ENCODE peak calls at places on chromosomes 12 and 14, in four cellular contexts. J is psoas muscle, X is IMR-90, K is uterus. L is an unnamed sample.

GRCh38 chr14:58298477-58298879 is at the start of gene ARID4A:
- DNase-seq in K (peak; percentile 85), X (no peak), J (peak; percentile 83), L (no peak)

GRCh38 chr14:61174395-61175386 is 106.4 kb downstream of the TMEM30B start:
- DNase-seq in K (no peak), J (no peak), X (peak; percentile 82), L (no peak)

GRCh38 chr14:23057757-23058653 is 685 bp upstream of the CDH24 start:
- DNase-seq in K (peak; percentile 89), X (peak; percentile 76), J (peak; percentile 81), L (peak; percentile 88)

GRCh38 chr12:67546718-67547117 is 101.8 kb upstream of the DYRK2 start:
- DNase-seq in X (no peak), J (no peak), K (no peak), L (no peak)

GRCh38 chr14:50533806-50534205 is 1.4 kb upstream of the MAP4K5 start:
- DNase-seq in J (no peak), K (no peak), X (peak; percentile 56), L (no peak)

GRCh38 chr12:69657376-69658137 is 41.5 kb downstream of the BEST3 start:
- DNase-seq in X (peak; percentile 67), J (peak; percentile 63), K (no peak), L (no peak)

GRCh38 chr14:74906923-74907620 is 16.0 kb downstream of the RPS6KL1 start:
- DNase-seq in K (no peak), J (no peak), X (no peak), L (no peak)

GRCh38 chr12:119624971-119625370 is 31.4 kb downstream of the TMEM233 start:
- DNase-seq in X (no peak), J (no peak), K (no peak), L (no peak)

GRCh38 chr12:62724947-62725447 is 210.0 kb downstream of the PPM1H start:
- DNase-seq in X (peak; percentile 96), J (no peak), K (peak; percentile 56), L (no peak)

DNA sequence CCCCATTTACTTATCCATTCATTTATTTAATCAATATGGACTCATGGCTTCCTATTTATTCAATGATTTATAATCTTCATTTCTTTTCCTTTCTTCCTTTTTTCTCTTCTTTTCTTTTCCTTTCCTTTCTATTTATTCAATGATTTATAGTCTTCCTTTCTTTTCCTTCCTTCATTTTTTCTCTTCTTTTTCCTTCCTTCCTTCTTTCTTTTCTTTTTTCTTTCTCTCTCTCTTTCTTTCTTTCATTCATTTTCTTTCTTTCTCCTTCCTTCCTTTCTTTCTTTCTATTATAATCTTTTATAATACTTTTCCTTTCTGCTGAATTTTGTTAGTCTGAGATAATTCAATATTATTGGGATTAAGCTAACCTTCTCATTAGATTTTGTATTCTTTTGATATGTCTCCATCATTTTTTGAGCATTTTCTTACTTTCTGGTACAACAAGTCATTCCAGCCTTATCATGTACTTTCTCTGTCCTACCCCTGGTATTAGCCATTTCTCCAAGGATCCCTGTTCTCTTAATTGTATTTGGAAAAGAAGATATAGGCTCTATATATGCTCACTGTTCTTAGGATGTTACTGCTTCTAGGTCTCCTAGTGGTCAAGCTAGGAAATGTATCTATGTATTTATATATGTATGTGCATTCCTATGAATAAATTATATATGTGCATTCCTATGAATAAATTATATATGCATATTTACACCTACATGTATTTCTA is 12.1 kb downstream of the LACRT start:
- DNase-seq in K (no peak), J (no peak), X (peak; percentile 4), L (no peak)
- TF ChIP-seq CTCF in K (no peak), J (peak; percentile 15), X (peak; percentile 14), L (peak; percentile 40)

GRCh38 chr14:72554994-72555608 is 338.8 kb downstream of the DPF3 start:
- DNase-seq in X (no peak), J (no peak), K (no peak), L (no peak)
- H3K27ac ChIP-seq in X (no peak overlapping the region), J (no peak overlapping the region), K (no peak overlapping the region), L (no peak overlapping the region)

GRCh38 chr14:96264200-96264553 is 8.2 kb downstream of the BDKRB1 start:
- DNase-seq in J (no peak), X (no peak), K (no peak), L (no peak)

GRCh38 chr14:96261772-96262485 is 5.9 kb downstream of the BDKRB1 start:
- DNase-seq in K (no peak), X (peak; percentile 26), J (no peak), L (no peak)

GRCh38 chr14:96264850-96265249 is 8.8 kb downstream of the BDKRB1 start:
- DNase-seq in K (no peak), X (peak; percentile 45), J (no peak), L (no peak)

GRCh38 chr14:96265387-96265786 is 9.4 kb downstream of the BDKRB1 start:
- DNase-seq in J (no peak), X (peak; percentile 19), K (no peak), L (no peak)

GRCh38 chr14:96263347-96264199 is 7.6 kb downstream of the BDKRB1 start:
- DNase-seq in X (peak; percentile 31), J (no peak), K (no peak), L (no peak)
- TF ChIP-seq CTCF in X (no peak), J (no peak), K (no peak), L (no peak)

GRCh38 chr12:118374126-118374725 is 1.5 kb upstream of the TAOK3 start:
- DNase-seq in K (no peak), X (no peak), J (no peak), L (no peak)

GRCh38 chr12:118374909-118375308 is 1.4 kb upstream of the SUDS3 start:
- DNase-seq in X (no peak), K (no peak), J (no peak), L (no peak)

GRCh38 chr12:118373628-118374027 is 921 bp upstream of the TAOK3 start:
- DNase-seq in X (no peak), J (no peak), K (no peak), L (no peak)

GRCh38 chr12:118371354-118372282 is 1.1 kb downstream of the TAOK3 start:
- DNase-seq in X (no peak), K (no peak), J (peak; percentile 34), L (peak; percentile 18)

DNA sequence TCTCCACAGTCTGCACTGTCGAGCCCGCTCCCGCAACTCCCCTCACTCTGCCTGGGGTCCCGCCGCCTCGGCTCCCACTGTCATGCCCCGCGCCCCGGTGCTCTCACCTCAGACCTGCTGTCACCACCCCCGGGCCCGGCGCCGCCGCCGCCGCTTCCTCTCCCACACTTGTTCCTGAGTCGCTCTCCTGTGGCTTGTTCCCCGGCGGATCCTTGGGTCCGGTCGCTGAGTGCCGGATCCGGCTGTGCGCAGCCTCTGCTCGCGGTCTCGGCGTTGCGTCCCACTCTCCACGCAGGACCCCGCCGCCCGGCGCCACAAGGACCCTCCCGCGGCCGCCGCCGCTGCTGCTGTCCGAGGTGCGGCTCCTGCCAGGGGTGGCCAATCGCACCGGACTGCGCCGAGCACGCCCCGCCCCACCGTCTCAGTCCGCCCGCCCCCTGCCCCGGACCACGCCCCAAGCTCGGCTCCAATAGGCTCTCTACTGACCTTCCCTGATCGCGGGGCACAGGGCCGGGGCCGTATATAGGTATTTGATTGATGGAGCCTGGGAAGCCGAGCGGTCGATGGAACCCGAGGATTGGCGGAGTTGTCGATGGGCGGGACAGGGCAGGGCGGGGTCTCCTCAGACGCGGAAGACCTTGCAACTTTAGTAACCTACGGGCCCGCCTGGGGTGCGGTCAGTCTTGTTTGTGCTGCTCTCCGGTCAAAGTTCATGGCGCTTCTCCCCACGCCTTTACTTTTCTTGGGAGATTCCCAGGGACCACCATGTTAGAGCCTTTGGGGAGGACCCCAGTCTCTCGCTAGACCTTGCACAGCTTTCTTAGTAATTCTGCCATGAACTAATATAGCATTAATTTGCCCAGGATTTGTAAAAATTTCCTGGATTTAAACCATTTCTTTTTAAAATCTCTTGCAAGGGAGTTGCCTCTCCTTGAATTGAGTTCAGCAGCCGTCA is at the start of gene TAOK3:
- DNase-seq in J (peak; percentile 98), K (peak; percentile 98), X (peak; percentile 97), L (peak; percentile 98)
- H3K27ac ChIP-seq in J (peak within 1 kb of the TSS; percentile 96), K (peak within 1 kb of the TSS; percentile 94), X (peak within 1 kb of the TSS; percentile 83), L (peak within 1 kb of the TSS; percentile 75)

GRCh38 chr12:93896427-93896826 is 219.3 kb downstream of the CRADD start:
- DNase-seq in X (peak; percentile 15), J (no peak), K (no peak), L (no peak)
- TF ChIP-seq CTCF in X (peak; percentile 16), J (peak; percentile 13), K (no peak), L (no peak)

DNA sequence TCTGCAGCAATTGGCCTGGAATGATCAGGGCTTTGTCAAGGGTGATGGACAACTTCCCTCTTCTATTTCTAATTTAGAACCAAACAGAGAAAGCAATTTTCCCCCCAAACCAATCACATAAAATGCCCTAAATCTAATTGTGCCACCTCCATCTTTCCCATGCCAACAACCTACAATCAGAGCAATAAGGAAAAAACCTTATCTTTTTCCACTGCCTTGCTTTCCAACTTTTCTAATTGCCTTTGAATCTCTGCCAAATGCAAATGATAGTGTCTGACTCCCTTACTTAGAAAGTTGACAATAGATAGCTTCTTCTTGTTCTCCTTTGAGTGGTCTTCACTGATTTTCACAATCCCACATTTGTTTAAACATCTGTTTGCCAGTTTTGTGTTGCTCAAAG is 696.6 kb upstream of the USP15 start:
- DNase-seq in K (no peak), J (no peak), X (no peak), L (no peak)
- H3K27ac ChIP-seq in K (no peak overlapping the region), J (no peak overlapping the region), X (no peak overlapping the region), L (no peak overlapping the region)

GRCh38 chr12:53937596-53938275 is 895 bp upstream of the HOXC13 start:
- DNase-seq in J (no peak), K (no peak), X (no peak), L (no peak)
- TF ChIP-seq CTCF in J (no peak), K (no peak), X (no peak), L (no peak)